ENCODE peak calls at places on chromosomes 12 and 14, in five cellular contexts. N is IMR-90, M is right lobe of liver, Z is RWPE2, X is Panc1. E is an unnamed sample. For H3K4me1, the result is how much of the 10 kb centered on the place peaks cover.

GRCh38 chr12:85550924-85551323 is 270.9 kb downstream of the ALX1 start:
- ATAC-seq in M (no peak), Z (no peak), N (no peak), X (no peak), E (no peak)

GRCh38 chr12:108102363-108102762 is 26.7 kb upstream of the WSCD2 start:
- ATAC-seq in Z (no peak), X (no peak), N (no peak), M (no peak), E (no peak)

GRCh38 chr12:112219195-112219594 is 93.8 kb downstream of the TRAFD1 start:
- ATAC-seq in Z (no peak), N (no peak), X (peak), M (no peak), E (no peak)

GRCh38 chr14:67618617-67619063 is 1.1 kb upstream of the ARG2 start:
- ATAC-seq in M (peak), X (peak), Z (peak), N (peak), E (peak)

GRCh38 chr12:26179829-26180228 is 15.5 kb upstream of the SSPN start:
- ATAC-seq in Z (no peak), X (no peak), N (no peak), M (no peak), E (no peak)

GRCh38 chr12:51869490-51869865 is 18.4 kb upstream of the ANKRD33 start:
- ATAC-seq in Z (no peak), M (no peak), N (peak), X (no peak), E (no peak)

GRCh38 chr14:23380197-23381016 is 3.6 kb downstream of the CMTM5 start:
- ATAC-seq in X (peak), N (no peak), Z (no peak), M (peak), E (no peak)

GRCh38 chr12:66331814-66332213 is 29.5 kb downstream of the HELB start:
- ATAC-seq in M (no peak), Z (no peak), N (no peak), X (no peak), E (no peak)

GRCh38 chr12:50089730-50090129 is 4.6 kb downstream of the SMARCD1 start:
- ATAC-seq in M (no peak), N (no peak), X (no peak), Z (no peak), E (no peak)

GRCh38 chr14:79638647-79639266 is 572.5 kb downstream of the DIO2 start:
- ATAC-seq in X (no peak), M (no peak), N (no peak), Z (no peak), E (no peak)

GRCh38 chr12:12800406-12801180 is 12.6 kb upstream of the DDX47 start:
- ATAC-seq in N (no peak), M (no peak), X (no peak), Z (peak), E (no peak)

GRCh38 chr14:65301862-65302539 is 110.5 kb upstream of the FUT8 start:
- ATAC-seq in Z (no peak), M (no peak), N (no peak), X (no peak), E (no peak)

GRCh38 chr12:122753213-122753571 is 568 bp downstream of the DENR start:
- ATAC-seq in N (no peak), Z (no peak), X (no peak), M (no peak), E (no peak)

GRCh38 chr12:130711751-130712150 is 4.3 kb downstream of the RIMBP2 start:
- ATAC-seq in M (no peak), N (no peak), X (no peak), Z (no peak), E (no peak)

GRCh38 chr12:62882140-62882539 is 52.8 kb downstream of the PPM1H start:
- ATAC-seq in X (no peak), N (no peak), Z (no peak), M (no peak), E (no peak)

GRCh38 chr12:130859128-130859527 is 12.7 kb upstream of the RAN start:
- ATAC-seq in N (no peak), Z (no peak), M (no peak), X (no peak), E (no peak)

GRCh38 chr12:45409966-45410365 is 194.1 kb downstream of the ANO6 start:
- ATAC-seq in M (no peak), X (no peak), N (peak), Z (no peak), E (no peak)

GRCh38 chr12:21301-22189 is 45.0 kb upstream of the IQSEC3 start:
- ATAC-seq in N (no peak), X (no peak), Z (peak), M (peak), E (no peak)

GRCh38 chr14:90732142-90732541 is 84.1 kb downstream of the TTC7B start:
- ATAC-seq in N (no peak), M (peak), Z (no peak), X (no peak), E (no peak)

GRCh38 chr12:56645201-56645716 is 525 bp downstream of the ATP5F1B start:
- ATAC-seq in M (peak), N (no peak), Z (no peak), X (no peak), E (no peak)

GRCh38 chr12:13376627-13377373 is 180.3 kb downstream of the EMP1 start:
- ATAC-seq in M (no peak), X (no peak), N (no peak), Z (no peak), E (no peak)

GRCh38 chr12:89393551-89394121 is 41.3 kb upstream of the DUSP6 start:
- ATAC-seq in Z (no peak), M (no peak), X (no peak), N (no peak), E (no peak)

GRCh38 chr12:124679533-124680371 is 112.3 kb upstream of the NCOR2 start:
- ATAC-seq in M (peak), X (peak), Z (no peak), N (no peak), E (peak)
- H3K4me1 ChIP-seq in M (under half), X (half or more), Z (under half), N (under half), E (half or more)

GRCh38 chr14:73269729-73270651 is 32.7 kb downstream of the PAPLN start:
- ATAC-seq in N (peak), Z (peak), M (peak), X (no peak), E (peak)
- H3K27ac ChIP-seq in N (no peak), Z (no peak), M (no peak), X (no peak), E (no peak)

DNA sequence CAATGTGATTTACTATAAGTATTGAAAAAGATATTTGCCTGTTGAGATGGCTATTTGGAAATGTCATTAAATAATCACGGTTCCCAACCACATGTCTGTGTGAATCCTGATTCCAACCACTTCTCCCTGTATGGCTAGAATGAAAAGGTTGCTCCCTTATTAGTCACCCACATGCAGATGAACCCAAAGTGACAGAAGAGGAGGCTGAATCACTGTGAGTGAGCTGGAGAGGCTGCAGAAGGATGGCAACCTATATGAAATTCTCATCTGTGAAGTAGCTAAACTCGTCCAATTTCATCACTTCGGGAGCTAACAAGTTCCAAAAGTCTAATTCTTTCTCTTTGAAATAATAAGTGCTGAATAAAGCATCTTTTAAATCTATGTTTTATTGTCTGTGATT is 300.5 kb downstream of the PRKD1 start:
- ATAC-seq in Z (no peak), X (no peak), N (no peak), M (no peak), E (no peak)
- H3K4me1 ChIP-seq in Z (under half), X (under half), N (under half), M (under half), E (under half)

GRCh38 chr12:64325055-64325454 is 65.5 kb downstream of the C12orf56 start:
- ATAC-seq in M (no peak), X (no peak), Z (no peak), N (no peak), E (no peak)

GRCh38 chr12:64323476-64324225 is 66.9 kb downstream of the C12orf56 start:
- ATAC-seq in N (peak), X (no peak), Z (no peak), M (no peak), E (no peak)

GRCh38 chr12:64318605-64319004 is 72.0 kb downstream of the C12orf56 start:
- ATAC-seq in N (peak), X (no peak), M (no peak), Z (no peak), E (no peak)

GRCh38 chr12:64323006-64323405 is 67.6 kb downstream of the C12orf56 start:
- ATAC-seq in N (no peak), Z (no peak), M (no peak), X (no peak), E (no peak)

DNA sequence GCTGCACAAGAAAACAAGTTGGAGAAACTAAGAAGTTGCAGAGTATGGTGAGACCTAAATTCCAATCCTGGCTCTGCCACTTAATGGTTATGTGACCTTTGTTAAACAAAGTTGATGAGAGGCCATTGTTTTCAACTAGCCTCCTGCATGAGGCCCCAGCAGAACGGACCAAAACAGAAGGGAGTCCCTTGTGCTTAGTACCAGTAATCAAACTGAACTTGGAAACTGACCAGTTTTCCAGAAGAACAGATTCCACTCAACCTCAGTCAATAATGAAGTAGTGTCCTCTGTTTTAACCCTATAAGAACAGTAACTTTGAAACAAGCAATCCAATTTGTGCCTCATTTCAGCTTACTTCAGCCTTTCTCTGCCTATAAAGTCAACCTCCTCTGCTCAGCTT is 69.9 kb downstream of the C12orf56 start:
- ATAC-seq in M (no peak), N (no peak), Z (no peak), X (no peak), E (no peak)
- H3K27ac ChIP-seq in M (no peak), N (no peak), Z (no peak), X (no peak), E (no peak)

GRCh38 chr14:63895510-63895909 is 42.7 kb downstream of the SYNE2 start:
- ATAC-seq in M (no peak), N (no peak), X (no peak), Z (no peak), E (no peak)
- H3K4me1 ChIP-seq in M (under half), N (under half), X (half or more), Z (under half), E (under half)

GRCh38 chr12:117865505-117865904 is 103.3 kb downstream of the KSR2 start:
- ATAC-seq in M (no peak), Z (no peak), N (no peak), X (no peak), E (no peak)

GRCh38 chr12:117860111-117860510 is 108.7 kb downstream of the KSR2 start:
- ATAC-seq in X (no peak), Z (no peak), M (no peak), N (no peak), E (no peak)

GRCh38 chr12:117867348-117867747 is 101.4 kb downstream of the KSR2 start:
- ATAC-seq in X (no peak), Z (no peak), M (no peak), N (no peak), E (no peak)

GRCh38 chr12:117861691-117862090 is 107.1 kb downstream of the KSR2 start:
- ATAC-seq in N (no peak), X (no peak), Z (no peak), M (no peak), E (no peak)

GRCh38 chr12:117863004-117863709 is 105.6 kb downstream of the KSR2 start:
- ATAC-seq in N (no peak), X (no peak), M (no peak), Z (peak), E (peak)
- H3K27ac ChIP-seq in N (no peak), X (no peak), M (no peak), Z (no peak), E (no peak)